ENCODE peak calls at places on chromosomes 12 and 14, in five cellular contexts. N, V, Q, I and B are unnamed samples.

GRCh38 chr14:100536721-100537700 is 50.2 kb downstream of the BEGAIN start:
- DNase-seq in Q (no peak), I (no peak), N (no peak), V (no peak), B (no peak)

GRCh38 chr12:97568336-97569180 is 106.0 kb downstream of the RMST start:
- DNase-seq in V (no peak), Q (no peak), I (peak; percentile 96), N (no peak), B (no peak)

GRCh38 chr12:69131073-69131472 is 108.3 kb upstream of the CPSF6 start:
- DNase-seq in Q (no peak), N (peak; percentile 28), V (no peak), I (no peak), B (no peak)

GRCh38 chr12:90250041-90250440 is 541.4 kb upstream of the ATP2B1 start:
- DNase-seq in N (peak; percentile 3), Q (no peak), V (no peak), I (peak; percentile 12), B (no peak)

GRCh38 chr12:85835810-85836715 is at the start of gene RASSF9:
- DNase-seq in I (peak; percentile 53), V (peak; percentile 63), Q (peak; percentile 90), N (peak; percentile 28), B (no peak)

GRCh38 chr14:29536886-29537511 is 390.6 kb downstream of the PRKD1 start:
- DNase-seq in Q (peak; percentile 49), I (peak; percentile 35), V (no peak), N (no peak), B (no peak)

GRCh38 chr12:64097346-64098105 is 124.6 kb downstream of the KICS2 start:
- DNase-seq in Q (peak; percentile 58), N (no peak), I (no peak), V (no peak), B (no peak)

GRCh38 chr12:39390752-39391151 is 52.2 kb downstream of the KIF21A start:
- DNase-seq in V (no peak), I (no peak), Q (no peak), N (no peak), B (no peak)

GRCh38 chr14:55271572-55272414 is 572 bp downstream of the FBXO34 start:
- DNase-seq in I (peak; percentile 69), N (peak; percentile 71), Q (peak; percentile 95), V (peak; percentile 73), B (peak; percentile 60)

GRCh38 chr14:101351769-101352168 is 209.5 kb upstream of the DIO3 start:
- DNase-seq in V (no peak), Q (no peak), N (no peak), I (no peak), B (no peak)

GRCh38 chr12:24014853-24015590 is 65.6 kb upstream of the SOX5 start:
- DNase-seq in N (peak; percentile 16), V (no peak), I (no peak), Q (no peak), B (no peak)

GRCh38 chr12:116529686-116530085 is 29.5 kb upstream of the MAP1LC3B2 start:
- DNase-seq in I (no peak), N (no peak), V (no peak), Q (no peak), B (no peak)

GRCh38 chr12:112524676-112525425 is 106.1 kb downstream of the PTPN11 start:
- DNase-seq in V (no peak), N (peak; percentile 44), I (peak; percentile 94), Q (peak; percentile 17), B (no peak)

GRCh38 chr14:51023964-51024363 is 70.9 kb downstream of the TRIM9 start:
- DNase-seq in I (no peak), N (no peak), Q (peak; percentile 55), V (no peak), B (no peak)

GRCh38 chr14:77107228-77107627 is 9.2 kb downstream of the CIPC start:
- DNase-seq in V (no peak), Q (peak; percentile 21), N (no peak), I (no peak), B (no peak)

GRCh38 chr14:53964249-53964648 is 7.6 kb upstream of the BMP4 start:
- DNase-seq in I (no peak), Q (no peak), N (peak; percentile 43), V (no peak), B (no peak)

GRCh38 chr12:67650528-67651379 is 2.2 kb downstream of the DYRK2 start:
- DNase-seq in Q (peak; percentile 37), I (peak; percentile 13), N (no peak), V (no peak), B (no peak)

GRCh38 chr14:60968671-60969070 is 12.2 kb downstream of the TRMT5 start:
- DNase-seq in Q (no peak), N (no peak), I (no peak), V (no peak), B (no peak)

GRCh38 chr12:37541356-37541755 is 775.2 kb upstream of the ALG10B start:
- DNase-seq in I (no peak), Q (no peak), N (no peak), V (no peak), B (no peak)

GRCh38 chr14:104131968-104132732 is 6.2 kb upstream of the KIF26A start:
- DNase-seq in N (no peak), Q (no peak), V (no peak), I (no peak), B (no peak)

GRCh38 chr14:68510201-68510600 is 282.7 kb downstream of the ZFP36L1 start:
- DNase-seq in Q (peak; percentile 86), V (peak; percentile 67), N (no peak), I (no peak), B (no peak)

GRCh38 chr14:52103416-52103815 is 34.6 kb upstream of the NID2 start:
- DNase-seq in Q (no peak), V (no peak), N (no peak), I (no peak), B (no peak)

GRCh38 chr14:58812050-58812690 is 174.4 kb downstream of the DACT1 start:
- DNase-seq in I (no peak), N (no peak), V (no peak), Q (no peak), B (no peak)

GRCh38 chr12:81205394-81205793 is 127.5 kb downstream of the ACSS3 start:
- DNase-seq in V (no peak), N (no peak), Q (no peak), I (no peak), B (no peak)
- H3K4me1 ChIP-seq in V (peaks cover 27% of the 10 kb centered on the region), N (peaks cover 43% of the 10 kb centered on the region), Q (peaks cover 21% of the 10 kb centered on the region), I (peaks cover 11% of the 10 kb centered on the region), B (no peaks in the 10 kb centered on the region)

GRCh38 chr12:46149905-46150304 is 118.9 kb downstream of the SLC38A1 start:
- DNase-seq in I (no peak), V (no peak), Q (no peak), N (no peak), B (no peak)

GRCh38 chr12:46153267-46153872 is 115.5 kb downstream of the SLC38A1 start:
- DNase-seq in I (peak; percentile 56), Q (peak; percentile 78), N (peak; percentile 56), V (no peak), B (no peak)

GRCh38 chr12:46150735-46151134 is 118.1 kb downstream of the SLC38A1 start:
- DNase-seq in V (no peak), Q (no peak), I (no peak), N (no peak), B (no peak)

GRCh38 chr12:46154221-46154975 is 114.4 kb downstream of the SLC38A1 start:
- DNase-seq in N (no peak), I (peak; percentile 93), Q (peak; percentile 77), V (no peak), B (no peak)

GRCh38 chr12:46152456-46152855 is 116.4 kb downstream of the SLC38A1 start:
- DNase-seq in Q (no peak), V (no peak), I (no peak), N (no peak), B (no peak)
- H3K4me1 ChIP-seq in Q (peaks cover 18% of the 10 kb centered on the region), V (peaks cover 2% of the 10 kb centered on the region), I (peaks cover 29% of the 10 kb centered on the region), N (no peaks in the 10 kb centered on the region), B (no peaks in the 10 kb centered on the region)

GRCh38 chr14:88301381-88301780 is 21.7 kb downstream of the KCNK10 start:
- DNase-seq in N (no peak), V (no peak), I (no peak), Q (no peak), B (no peak)

GRCh38 chr14:88296343-88296742 is 26.7 kb downstream of the KCNK10 start:
- DNase-seq in Q (no peak), N (no peak), I (no peak), V (no peak), B (no peak)

GRCh38 chr14:88299865-88300264 is 23.2 kb downstream of the KCNK10 start:
- DNase-seq in Q (no peak), N (no peak), V (no peak), I (no peak), B (no peak)

GRCh38 chr14:88297306-88297705 is 25.8 kb downstream of the KCNK10 start:
- DNase-seq in I (no peak), N (no peak), V (no peak), Q (no peak), B (no peak)

DNA sequence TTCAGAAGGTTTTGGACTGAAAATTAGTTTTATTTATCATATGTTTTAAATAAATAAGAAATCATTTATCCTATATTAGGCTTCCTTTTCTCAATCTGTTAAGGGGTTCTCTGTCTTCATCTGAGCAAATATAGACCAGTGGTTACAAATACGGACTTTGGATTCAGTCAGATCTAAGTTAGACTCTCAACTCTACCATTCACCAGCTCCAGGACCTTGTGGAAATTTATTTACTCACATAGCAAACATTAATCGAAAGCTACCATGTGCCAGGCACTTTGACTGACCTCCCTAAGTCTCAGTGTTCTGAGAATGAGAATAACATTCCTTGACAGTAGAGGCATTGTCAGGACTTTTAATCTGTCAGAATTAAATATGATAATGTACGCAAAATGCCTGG is 22.3 kb downstream of the KCNK10 start:
- DNase-seq in V (no peak), N (no peak), I (no peak), Q (no peak), B (no peak)
- H3K4me1 ChIP-seq in V (no peaks in the 10 kb centered on the region), N (no peaks in the 10 kb centered on the region), I (no peaks in the 10 kb centered on the region), Q (no peaks in the 10 kb centered on the region), B (no peaks in the 10 kb centered on the region)

GRCh38 chr12:53563452-53563851 is 56.2 kb upstream of the NPFF start:
- DNase-seq in I (no peak), V (no peak), N (no peak), Q (no peak), B (no peak)

GRCh38 chr12:53561590-53561953 is 54.3 kb upstream of the NPFF start:
- DNase-seq in V (no peak), Q (peak; percentile 94), I (peak; percentile 91), N (no peak), B (no peak)

GRCh38 chr12:53567961-53568360 is 58.2 kb downstream of the ATF7 start:
- DNase-seq in N (no peak), I (no peak), V (no peak), Q (peak; percentile 20), B (no peak)

GRCh38 chr12:53564276-53564675 is 57.0 kb upstream of the NPFF start:
- DNase-seq in N (no peak), Q (no peak), I (no peak), V (no peak), B (no peak)

DNA sequence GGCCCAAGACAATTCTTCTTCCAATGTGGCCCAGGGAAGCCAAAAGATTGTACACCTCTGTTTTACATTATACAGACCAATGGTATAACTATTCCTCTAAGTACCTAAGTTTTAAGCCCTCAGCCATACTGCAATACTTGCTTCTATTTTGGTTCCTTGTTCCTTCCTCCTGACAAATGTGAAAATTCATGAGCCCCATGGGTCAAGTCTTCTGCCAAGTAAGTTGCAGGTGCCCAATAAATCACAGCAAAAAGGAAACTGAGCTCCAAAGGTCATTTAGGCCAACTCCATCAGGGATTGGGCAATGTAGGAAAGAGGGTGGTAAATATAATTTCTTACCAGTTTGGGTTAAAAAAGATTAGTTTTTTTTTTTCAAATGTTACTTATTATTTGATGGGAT is 57.7 kb upstream of the NPFF start:
- DNase-seq in N (no peak), Q (no peak), I (no peak), V (no peak), B (no peak)
- H3K4me1 ChIP-seq in N (peaks cover 27% of the 10 kb centered on the region), Q (peaks cover 51% of the 10 kb centered on the region), I (peaks cover 38% of the 10 kb centered on the region), V (peaks cover 44% of the 10 kb centered on the region), B (peaks cover 10% of the 10 kb centered on the region)